ENCODE peak calls at places on chromosome 17, in five cellular contexts. O, A, T, F and L are unnamed samples.

GRCh38 chr17:60825351-60825750 is 147.7 kb downstream of the BCAS3 start:
- DNase-seq in O (no peak), A (no peak), T (no peak), F (no peak), L (no peak)

GRCh38 chr17:6187836-6188235 is 117.7 kb downstream of the WSCD1 start:
- DNase-seq in O (no peak), A (no peak), T (no peak), F (no peak), L (no peak)

GRCh38 chr17:61833536-61834203 is 29.7 kb downstream of the BRIP1 start:
- DNase-seq in O (no peak), A (peak), T (no peak), F (no peak), L (no peak)

GRCh38 chr17:75996665-75997590 is 3.7 kb upstream of the CDK3 start:
- DNase-seq in O (no peak), A (no peak), T (peak), F (peak), L (no peak)

GRCh38 chr17:39754958-39755549 is 17.3 kb downstream of the GRB7 start:
- DNase-seq in O (no peak), A (no peak), T (no peak), F (no peak), L (peak)

GRCh38 chr17:52235416-52235960 is 77.0 kb upstream of the CA10 start:
- DNase-seq in O (no peak), A (no peak), T (no peak), F (no peak), L (no peak)

GRCh38 chr17:39820541-39820940 is 43.6 kb downstream of the IKZF3 start:
- DNase-seq in O (no peak), A (no peak), T (no peak), F (no peak), L (no peak)

GRCh38 chr17:19248923-19249574 is 11.9 kb downstream of the EPN2 start:
- DNase-seq in O (no peak), A (no peak), T (no peak), F (no peak), L (no peak)

GRCh38 chr17:40794466-40794865 is 5.3 kb downstream of the KRT28 start:
- DNase-seq in O (no peak), A (no peak), T (no peak), F (no peak), L (no peak)

GRCh38 chr17:59751955-59752413 is 44.5 kb downstream of the VMP1 start:
- DNase-seq in O (no peak), A (no peak), T (no peak), F (no peak), L (no peak)

GRCh38 chr17:63631062-63631461 is 8.8 kb downstream of the MAP3K3 start:
- DNase-seq in O (no peak), A (no peak), T (no peak), F (no peak), L (no peak)

GRCh38 chr17:82105882-82106696 is 8.1 kb upstream of the FASN start:
- DNase-seq in O (peak), A (peak), T (peak), F (peak), L (peak)

GRCh38 chr17:20922128-20922670 is 120.6 kb downstream of the USP22 start:
- DNase-seq in O (no peak), A (no peak), T (no peak), F (no peak), L (no peak)

GRCh38 chr17:42409467-42410351 is 13.3 kb downstream of the CAVIN1 start:
- DNase-seq in O (no peak), A (peak), T (no peak), F (no peak), L (no peak)

GRCh38 chr17:80889897-80890550 is 101.6 kb upstream of the CHMP6 start:
- DNase-seq in O (no peak), A (no peak), T (no peak), F (no peak), L (no peak)

GRCh38 chr17:8836821-8837426 is 30.6 kb downstream of the PIK3R6 start:
- DNase-seq in O (no peak), A (no peak), T (no peak), F (no peak), L (no peak)

GRCh38 chr17:8835631-8836364 is 31.7 kb downstream of the PIK3R6 start:
- DNase-seq in O (no peak), A (no peak), T (no peak), F (no peak), L (no peak)

GRCh38 chr17:8837438-8838075 is 29.9 kb downstream of the PIK3R6 start:
- DNase-seq in O (no peak), A (no peak), T (no peak), F (no peak), L (no peak)

GRCh38 chr17:8832711-8833352 is 33.7 kb upstream of the MFSD6L start:
- DNase-seq in O (peak), A (no peak), T (no peak), F (no peak), L (peak)

DNA sequence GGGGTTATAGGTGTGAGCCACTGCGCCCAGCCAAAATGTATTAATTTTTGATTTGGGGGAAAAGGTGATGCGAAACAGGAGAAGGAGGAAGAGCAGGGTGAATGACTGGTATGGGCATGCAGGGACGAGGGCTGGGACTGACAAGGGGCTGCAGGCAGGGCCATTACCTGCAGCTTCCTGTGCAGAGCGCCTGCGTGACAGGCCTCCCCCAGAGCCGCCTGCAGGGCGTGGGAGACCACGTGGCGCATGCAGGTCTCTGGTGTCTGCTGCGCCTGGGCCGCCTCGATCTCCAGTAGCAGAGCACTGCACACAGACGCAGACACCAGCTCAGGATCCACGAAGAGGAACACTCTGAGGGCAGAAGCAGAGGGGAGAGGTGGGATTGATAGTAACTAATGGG is 32.4 kb downstream of the PIK3R6 start:
- DNase-seq in O (no peak), A (no peak), T (no peak), F (no peak), L (no peak)
- TF ChIP-seq ESRRA in O (no peak), A (no peak), T (no peak), F (no peak), L (no peak)

DNA sequence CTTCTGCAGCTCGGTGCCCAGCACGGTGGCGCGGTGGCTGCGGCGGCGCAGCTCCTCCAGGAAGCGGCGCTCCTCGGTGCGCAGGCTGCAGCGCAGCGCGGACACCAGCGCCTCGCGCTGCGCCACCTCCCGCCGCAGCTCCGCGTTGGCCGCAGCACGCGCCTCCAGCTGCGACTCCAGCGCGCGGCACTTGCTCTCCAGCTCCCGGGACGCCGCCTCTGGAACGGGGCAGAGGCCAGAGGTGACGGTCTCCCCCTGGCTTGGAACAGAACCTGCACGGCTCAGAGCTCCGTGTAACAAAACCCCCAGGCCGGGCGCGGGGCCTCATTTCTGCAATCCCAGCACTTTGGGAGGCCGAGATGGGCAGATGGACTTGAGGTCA is 13.2 kb upstream of the CLUH start:
- DNase-seq in O (no peak), A (peak), T (no peak), F (no peak), L (peak)
- TF ChIP-seq ESRRA in O (no peak), A (no peak), T (no peak), F (no peak), L (peak)

GRCh38 chr17:37828313-37829124 is 83.7 kb upstream of the HNF1B start:
- DNase-seq in O (peak), A (peak), T (no peak), F (no peak), L (no peak)
- TF ChIP-seq ESRRA in O (peak), A (no peak), T (no peak), F (no peak), L (no peak)

GRCh38 chr17:38464723-38465419 is 36.6 kb downstream of the ARHGAP23 start:
- DNase-seq in O (peak), A (peak), T (no peak), F (no peak), L (no peak)
- TF ChIP-seq ESRRA in O (peak), A (no peak), T (no peak), F (no peak), L (no peak)

GRCh38 chr17:72504783-72505182 is 384.0 kb downstream of the SOX9 start:
- DNase-seq in O (no peak), A (no peak), T (no peak), F (no peak), L (no peak)

GRCh38 chr17:72503556-72503955 is 382.7 kb downstream of the SOX9 start:
- DNase-seq in O (no peak), A (no peak), T (no peak), F (no peak), L (no peak)

GRCh38 chr17:72510454-72511016 is 389.7 kb downstream of the SOX9 start:
- DNase-seq in O (no peak), A (no peak), T (peak), F (no peak), L (no peak)

GRCh38 chr17:72507370-72507769 is 386.6 kb downstream of the SOX9 start:
- DNase-seq in O (no peak), A (no peak), T (no peak), F (no peak), L (no peak)

GRCh38 chr17:72506773-72507172 is 386.0 kb downstream of the SOX9 start:
- DNase-seq in O (no peak), A (no peak), T (no peak), F (no peak), L (no peak)
- TF ChIP-seq ESRRA in O (no peak), A (no peak), T (no peak), F (no peak), L (no peak)

DNA sequence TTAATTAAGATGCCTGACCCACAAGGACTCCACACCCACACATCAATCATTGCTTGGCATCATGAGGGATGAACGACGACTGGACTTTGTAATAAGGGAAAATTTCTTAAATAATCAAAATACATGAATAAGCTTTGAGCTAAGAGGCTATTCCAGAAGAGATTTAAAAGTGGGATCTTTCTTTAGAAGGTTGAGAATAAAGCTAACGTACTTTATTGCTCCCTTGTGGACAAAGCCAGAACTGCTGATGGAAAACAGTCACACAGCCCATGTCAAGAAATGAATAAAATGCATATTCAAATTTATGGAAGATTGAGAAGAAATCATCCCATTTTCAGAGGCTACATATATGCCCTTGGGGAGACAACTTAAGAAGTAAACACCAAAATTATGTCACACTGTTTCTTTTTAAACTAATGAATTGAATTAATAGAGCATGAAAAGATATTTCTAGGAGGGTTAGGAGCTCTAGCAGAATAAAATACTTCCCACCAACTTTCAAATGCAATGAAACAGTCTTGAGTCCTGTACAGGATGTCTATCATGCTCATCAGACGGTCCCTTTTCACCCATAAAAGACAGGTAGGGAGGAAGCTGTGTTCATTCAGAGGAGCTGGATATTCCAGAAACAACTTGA is 60.2 kb upstream of the PHOSPHO1 start:
- DNase-seq in O (peak), A (peak), T (no peak), F (peak), L (no peak)
- TF ChIP-seq ESRRA in O (no peak), A (no peak), T (no peak), F (no peak), L (no peak)

GRCh38 chr17:27323538-27324212 is 29.8 kb downstream of the WSB1 start:
- DNase-seq in O (peak), A (no peak), T (no peak), F (peak), L (no peak)
- TF ChIP-seq ESRRA in O (no peak), A (no peak), T (no peak), F (no peak), L (no peak)

DNA sequence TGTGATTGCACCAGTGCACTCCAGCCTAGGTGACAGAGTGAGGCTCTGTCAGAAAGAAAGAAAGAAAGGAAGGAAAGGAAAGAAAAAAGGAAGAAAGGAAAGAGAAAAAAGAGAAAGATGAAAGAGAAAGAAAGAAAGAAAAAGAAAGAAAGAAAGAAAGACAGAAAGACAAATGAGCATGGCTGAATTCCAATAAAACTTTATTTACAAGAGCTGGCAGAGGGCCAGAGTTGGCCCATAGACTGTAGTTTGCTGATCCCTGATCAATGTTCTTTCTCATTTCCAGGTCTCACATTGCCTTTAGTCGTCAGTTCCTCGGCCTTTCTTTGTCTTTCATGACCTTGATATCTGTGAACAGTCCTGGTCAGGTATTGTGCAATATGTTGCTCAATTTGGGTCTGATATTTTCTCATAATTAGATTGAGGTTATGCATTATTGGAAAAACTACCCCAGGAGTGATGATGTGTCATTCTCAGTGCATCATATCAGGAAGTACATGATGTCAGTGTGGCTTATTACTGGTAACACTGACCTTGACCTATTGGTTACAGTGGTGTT is 68.5 kb upstream of the MED9 start:
- DNase-seq in O (no peak), A (no peak), T (no peak), F (peak), L (no peak)
- TF ChIP-seq ESRRA in O (no peak), A (no peak), T (no peak), F (peak), L (no peak)